ENCODE peak calls at places on chromosomes 16 and 17, in five cellular contexts. One of them, this sample, is unnamed.

GRCh38 chr17:50565559-50566350 is 5.2 kb downstream of the CACNA1G start:
- DNase-seq in hepatic stellate cell: no peak
- DNase-seq in neural crest cell: peak
- DNase-seq in central memory CD4-positive, alpha-beta T cell: peak
- DNase-seq in T-helper 1 cell: no peak
- DNase-seq in this sample: no peak

GRCh38 chr16:84652565-84652964 is 4.3 kb downstream of the KLHL36 start:
- DNase-seq in neural crest cell: no peak
- DNase-seq in hepatic stellate cell: no peak
- DNase-seq in T-helper 1 cell: no peak
- DNase-seq in central memory CD4-positive, alpha-beta T cell: peak
- DNase-seq in this sample: no peak

GRCh38 chr17:36461330-36462110 is 25.0 kb upstream of the ZNHIT3 start:
- DNase-seq in neural crest cell: no peak
- DNase-seq in central memory CD4-positive, alpha-beta T cell: no peak
- DNase-seq in hepatic stellate cell: no peak
- DNase-seq in T-helper 1 cell: no peak
- DNase-seq in this sample: no peak

GRCh38 chr16:67661101-67661661 is 421 bp downstream of the PARD6A start:
- DNase-seq in neural crest cell: no peak
- DNase-seq in hepatic stellate cell: peak
- DNase-seq in central memory CD4-positive, alpha-beta T cell: no peak
- DNase-seq in T-helper 1 cell: no peak
- DNase-seq in this sample: no peak

GRCh38 chr17:29032067-29032551 is 10.8 kb upstream of the PIPOX start:
- DNase-seq in central memory CD4-positive, alpha-beta T cell: no peak
- DNase-seq in hepatic stellate cell: no peak
- DNase-seq in T-helper 1 cell: no peak
- DNase-seq in neural crest cell: no peak
- DNase-seq in this sample: no peak

GRCh38 chr16:4892356-4893102 is 44.4 kb downstream of the PPL start:
- DNase-seq in central memory CD4-positive, alpha-beta T cell: no peak
- DNase-seq in T-helper 1 cell: no peak
- DNase-seq in neural crest cell: no peak
- DNase-seq in hepatic stellate cell: peak
- DNase-seq in this sample: no peak

GRCh38 chr17:5203178-5203907 is 11.7 kb upstream of the ZNF594 start:
- DNase-seq in central memory CD4-positive, alpha-beta T cell: no peak
- DNase-seq in T-helper 1 cell: no peak
- DNase-seq in hepatic stellate cell: peak
- DNase-seq in neural crest cell: no peak
- DNase-seq in this sample: no peak

GRCh38 chr16:67936124-67936875 is at the start of gene PSMB10:
- DNase-seq in neural crest cell: no peak
- DNase-seq in hepatic stellate cell: peak
- DNase-seq in central memory CD4-positive, alpha-beta T cell: no peak
- DNase-seq in T-helper 1 cell: no peak
- DNase-seq in this sample: peak

GRCh38 chr17:69814031-69814430 is 261.0 kb upstream of the KCNJ16 start:
- DNase-seq in hepatic stellate cell: no peak
- DNase-seq in neural crest cell: no peak
- DNase-seq in T-helper 1 cell: no peak
- DNase-seq in central memory CD4-positive, alpha-beta T cell: no peak
- DNase-seq in this sample: no peak

This sample was measured in T-helper 17 cell.